ENCODE peak calls at places on chromosome 16, in six cellular contexts. R is stimulated activated CD4-positive, alpha-beta T cell treated with anti-CD3 and anti-CD28 coated beads, Interleukin-12 subunit alpha, Interleukin-12 subunit beta, amount 100 ng/mL, for 24 hours; E is non-pigmented ciliary epithelial cell; H is SHP77; Q is H54; C is T1000. W is an unnamed sample.

GRCh38 chr16:67177743-67178699 is 5.7 kb downstream of the MATCAP1 start:
- DNase-seq in R (no peak), E (no peak), H (peak; percentile 38), Q (no peak), C (no peak), W (peak; percentile 88)

GRCh38 chr16:65195998-65196397 is 74.1 kb upstream of the CDH11 start:
- DNase-seq in R (no peak), E (no peak), H (no peak), Q (no peak), C (no peak), W (no peak)

GRCh38 chr16:20675488-20676267 is 21.8 kb downstream of the ACSM1 start:
- DNase-seq in R (no peak), E (no peak), H (no peak), Q (no peak), C (no peak), W (peak; percentile 72)

GRCh38 chr16:78383118-78383517 is 283.7 kb downstream of the WWOX start:
- DNase-seq in R (no peak), E (no peak), H (no peak), Q (no peak), C (no peak), W (no peak)

GRCh38 chr16:23061669-23062068 is 87.6 kb downstream of the USP31 start:
- DNase-seq in R (no peak), E (peak; percentile 14), H (no peak), Q (no peak), C (no peak), W (no peak)

GRCh38 chr16:29811896-29812665 is at the start of gene PRRT2:
- DNase-seq in R (no peak), E (no peak), H (peak; percentile 31), Q (no peak), C (no peak), W (no peak)

GRCh38 chr16:3553138-3553923 is 23.9 kb downstream of the NLRC3 start:
- DNase-seq in R (no peak), E (no peak), H (no peak), Q (no peak), C (no peak), W (no peak)

GRCh38 chr16:29824589-29825144 is 4.4 kb downstream of the MVP start:
- DNase-seq in R (no peak), E (no peak), H (no peak), Q (no peak), C (no peak), W (no peak)

GRCh38 chr16:21643787-21644186 is 8.6 kb downstream of the IGSF6 start:
- DNase-seq in R (no peak), E (no peak), H (no peak), Q (no peak), C (no peak), W (no peak)

GRCh38 chr16:72987480-72987901 is 60.4 kb downstream of the ZFHX3 start:
- DNase-seq in R (no peak), E (no peak), H (no peak), Q (no peak), C (no peak), W (no peak)

GRCh38 chr16:64253525-64253924 is 868.3 kb downstream of the CDH11 start:
- DNase-seq in R (no peak), E (no peak), H (no peak), Q (no peak), C (no peak), W (no peak)

GRCh38 chr16:20402651-20403050 is 1.9 kb downstream of the PDILT start:
- DNase-seq in R (no peak), E (no peak), H (no peak), Q (no peak), C (no peak), W (no peak)

GRCh38 chr16:68636818-68637217 is 8.3 kb upstream of the CDH3 start:
- DNase-seq in R (no peak), E (no peak), H (no peak), Q (no peak), C (no peak), W (no peak)

GRCh38 chr16:6643083-6643686 is 689.5 kb upstream of the RBFOX1 start:
- DNase-seq in R (peak; percentile 41), E (peak; percentile 18), H (peak; percentile 49), Q (no peak), C (peak; percentile 45), W (peak; percentile 47)

GRCh38 chr16:47285001-47285400 is 141.3 kb upstream of the NETO2 start:
- DNase-seq in R (no peak), E (no peak), H (no peak), Q (no peak), C (no peak), W (no peak)

GRCh38 chr16:49652441-49653175 is 203.3 kb downstream of the ZNF423 start:
- DNase-seq in R (no peak), E (peak; percentile 44), H (no peak), Q (no peak), C (no peak), W (no peak)

W was measured in stomach.